ENCODE peak calls at places on chromosomes 3 and 15, in four cellular contexts. One of them, this sample, is unnamed.
A peak's percentile ranks its signal among the peaks of the same experiment; 100 is the strongest.

GRCh38 chr3:120142236-120142635 is 48.0 kb upstream of the GSK3B start:
- DNase-seq in retina: no peak
- DNase-seq in T follicular helper cell: no peak
- DNase-seq in RKO: no peak
- DNase-seq in this sample: no peak

GRCh38 chr3:107660316-107660976 is 137.7 kb downstream of the BBX start:
- DNase-seq in RKO: peak; percentile 49
- DNase-seq in retina: peak; percentile 31
- DNase-seq in T follicular helper cell: no peak
- DNase-seq in this sample: no peak

GRCh38 chr15:39028069-39028468 is 463.5 kb upstream of the RASGRP1 start:
- DNase-seq in T follicular helper cell: no peak
- DNase-seq in retina: no peak
- DNase-seq in RKO: peak; percentile 54
- DNase-seq in this sample: no peak

GRCh38 chr3:12561397-12561796 is 4.5 kb downstream of the MKRN2 start:
- DNase-seq in T follicular helper cell: no peak
- DNase-seq in retina: no peak
- DNase-seq in RKO: no peak
- DNase-seq in this sample: no peak

GRCh38 chr15:68375191-68375631 is 56.8 kb downstream of the ITGA11 start:
- DNase-seq in T follicular helper cell: no peak
- DNase-seq in retina: no peak
- DNase-seq in RKO: no peak
- DNase-seq in this sample: no peak

GRCh38 chr3:129651316-129652202 is 45.1 kb upstream of the PLXND1 start:
- DNase-seq in T follicular helper cell: no peak
- DNase-seq in retina: no peak
- DNase-seq in RKO: peak; percentile 49
- DNase-seq in this sample: peak; percentile 44

GRCh38 chr3:113404637-113405036 is 36.7 kb downstream of the CFAP44 start:
- DNase-seq in RKO: no peak
- DNase-seq in T follicular helper cell: no peak
- DNase-seq in retina: no peak
- DNase-seq in this sample: no peak

GRCh38 chr15:65146438-65146837 is 12.8 kb upstream of the PDCD7 start:
- DNase-seq in retina: no peak
- DNase-seq in T follicular helper cell: no peak
- DNase-seq in RKO: no peak
- DNase-seq in this sample: no peak

GRCh38 chr3:114408763-114409162 is 114.9 kb downstream of the TIGIT start:
- DNase-seq in T follicular helper cell: no peak
- DNase-seq in retina: peak; percentile 77
- DNase-seq in RKO: no peak
- DNase-seq in this sample: peak; percentile 13

GRCh38 chr15:55703873-55704285 is 39.1 kb downstream of the PRTG start:
- DNase-seq in T follicular helper cell: no peak
- DNase-seq in RKO: no peak
- DNase-seq in retina: no peak
- DNase-seq in this sample: no peak

GRCh38 chr15:46129145-46129544 is 494.3 kb downstream of the SQOR start:
- DNase-seq in retina: no peak
- DNase-seq in RKO: no peak
- DNase-seq in T follicular helper cell: no peak
- DNase-seq in this sample: no peak

GRCh38 chr3:112351823-112352222 is 18.9 kb downstream of the CD200 start:
- DNase-seq in RKO: no peak
- DNase-seq in retina: no peak
- DNase-seq in T follicular helper cell: no peak
- DNase-seq in this sample: no peak

GRCh38 chr3:47882338-47882737 is 79.4 kb downstream of the DHX30 start:
- DNase-seq in retina: no peak
- DNase-seq in RKO: peak; percentile 16
- DNase-seq in T follicular helper cell: no peak
- DNase-seq in this sample: no peak

GRCh38 chr15:42359990-42360389 is 689 bp downstream of the CAPN3 start:
- DNase-seq in retina: no peak
- DNase-seq in T follicular helper cell: no peak
- DNase-seq in RKO: no peak
- DNase-seq in this sample: no peak

GRCh38 chr3:41199866-41200668 is 762 bp downstream of the CTNNB1 start:
- DNase-seq in RKO: peak; percentile 46
- DNase-seq in T follicular helper cell: peak; percentile 18
- DNase-seq in retina: peak; percentile 56
- DNase-seq in this sample: peak; percentile 53

GRCh38 chr3:23055733-23056376 is 147.3 kb upstream of the UBE2E2 start:
- DNase-seq in T follicular helper cell: no peak
- DNase-seq in RKO: peak; percentile 34
- DNase-seq in retina: no peak
- DNase-seq in this sample: no peak

GRCh38 chr15:72796210-72796514 is 12.6 kb upstream of the ADPGK start:
- DNase-seq in retina: peak; percentile 9
- DNase-seq in RKO: peak; percentile 57
- DNase-seq in T follicular helper cell: no peak
- DNase-seq in this sample: no peak

GRCh38 chr15:98673133-98673532 is 24.8 kb downstream of the IGF1R start:
- DNase-seq in T follicular helper cell: no peak
- DNase-seq in RKO: no peak
- DNase-seq in retina: no peak
- DNase-seq in this sample: no peak

GRCh38 chr3:64444619-64445317 is 219.5 kb upstream of the PRICKLE2 start:
- DNase-seq in retina: peak; percentile 58
- DNase-seq in RKO: no peak
- DNase-seq in T follicular helper cell: no peak
- DNase-seq in this sample: peak; percentile 33

GRCh38 chr15:95365615-95366107 is 964.8 kb upstream of the NR2F2 start:
- DNase-seq in T follicular helper cell: no peak
- DNase-seq in RKO: no peak
- DNase-seq in retina: no peak
- DNase-seq in this sample: no peak

GRCh38 chr3:187669675-187670504 is at the start of gene SST:
- DNase-seq in retina: peak; percentile 77
- DNase-seq in RKO: peak; percentile 35
- DNase-seq in T follicular helper cell: no peak
- DNase-seq in this sample: peak; percentile 90

GRCh38 chr3:106746286-106746685 is 631.0 kb upstream of the CCDC54 start:
- DNase-seq in T follicular helper cell: no peak
- DNase-seq in RKO: no peak
- DNase-seq in retina: no peak
- DNase-seq in this sample: no peak

GRCh38 chr3:101170047-101170771 is 150.2 kb downstream of the IMPG2 start:
- DNase-seq in RKO: no peak
- DNase-seq in T follicular helper cell: no peak
- DNase-seq in retina: no peak
- DNase-seq in this sample: no peak

GRCh38 chr3:47410417-47410720 is 29.5 kb downstream of the PTPN23 start:
- DNase-seq in RKO: no peak
- DNase-seq in retina: no peak
- DNase-seq in T follicular helper cell: no peak
- DNase-seq in this sample: no peak

GRCh38 chr15:70488002-70488605 is 275.3 kb downstream of the UACA start:
- DNase-seq in T follicular helper cell: peak; percentile 54
- DNase-seq in retina: peak; percentile 84
- DNase-seq in RKO: peak; percentile 48
- DNase-seq in this sample: peak; percentile 80

GRCh38 chr15:90451215-90451850 is 63.3 kb downstream of the IQGAP1 start:
- DNase-seq in retina: no peak
- DNase-seq in T follicular helper cell: no peak
- DNase-seq in RKO: peak; percentile 37
- DNase-seq in this sample: no peak

GRCh38 chr3:11672396-11672795 is 28.7 kb upstream of the VGLL4 start:
- DNase-seq in RKO: no peak
- DNase-seq in retina: no peak
- DNase-seq in T follicular helper cell: no peak
- DNase-seq in this sample: no peak

GRCh38 chr3:30353711-30354467 is 252.5 kb upstream of the TGFBR2 start:
- DNase-seq in RKO: no peak
- DNase-seq in retina: no peak
- DNase-seq in T follicular helper cell: peak; percentile 36
- DNase-seq in this sample: no peak